ENCODE peak calls at places on chromosomes 5 and 9, in eight cellular contexts. One of them, this sample, is unnamed.

GRCh38 chr9:134698587-134699342 is 57.2 kb downstream of the COL5A1 start:
- DNase-seq in A549: peak
- DNase-seq in vagina: no peak
- DNase-seq in dorsolateral prefrontal cortex: peak
- DNase-seq in CD8-positive, alpha-beta memory T cell: no peak
- DNase-seq in ovary: peak
- DNase-seq in transverse colon: peak
- DNase-seq in Peyer's patch: peak
- DNase-seq in this sample: no peak

GRCh38 chr5:139749242-139749641 is 46.4 kb upstream of the PSD2 start:
- DNase-seq in ovary: no peak
- DNase-seq in transverse colon: no peak
- DNase-seq in dorsolateral prefrontal cortex: no peak
- DNase-seq in vagina: no peak
- DNase-seq in A549: no peak
- DNase-seq in Peyer's patch: no peak
- DNase-seq in CD8-positive, alpha-beta memory T cell: no peak
- DNase-seq in this sample: no peak

GRCh38 chr9:36818242-36818938 is 215.7 kb downstream of the PAX5 start:
- DNase-seq in dorsolateral prefrontal cortex: no peak
- DNase-seq in vagina: no peak
- DNase-seq in A549: no peak
- DNase-seq in ovary: peak
- DNase-seq in transverse colon: no peak
- DNase-seq in CD8-positive, alpha-beta memory T cell: no peak
- DNase-seq in Peyer's patch: no peak
- DNase-seq in this sample: no peak

GRCh38 chr5:54186912-54187445 is 123.4 kb downstream of the ARL15 start:
- DNase-seq in CD8-positive, alpha-beta memory T cell: no peak
- DNase-seq in dorsolateral prefrontal cortex: no peak
- DNase-seq in Peyer's patch: no peak
- DNase-seq in transverse colon: no peak
- DNase-seq in A549: no peak
- DNase-seq in vagina: no peak
- DNase-seq in ovary: no peak
- DNase-seq in this sample: no peak

GRCh38 chr5:151093476-151093889 is 12.6 kb upstream of the TNIP1 start:
- DNase-seq in CD8-positive, alpha-beta memory T cell: no peak
- DNase-seq in transverse colon: no peak
- DNase-seq in A549: no peak
- DNase-seq in dorsolateral prefrontal cortex: no peak
- DNase-seq in Peyer's patch: no peak
- DNase-seq in ovary: no peak
- DNase-seq in vagina: no peak
- DNase-seq in this sample: no peak

GRCh38 chr9:97848237-97848581 is 4.8 kb upstream of the FOXE1 start:
- DNase-seq in dorsolateral prefrontal cortex: no peak
- DNase-seq in transverse colon: no peak
- DNase-seq in Peyer's patch: no peak
- DNase-seq in ovary: no peak
- DNase-seq in vagina: no peak
- DNase-seq in A549: no peak
- DNase-seq in CD8-positive, alpha-beta memory T cell: no peak
- DNase-seq in this sample: no peak

GRCh38 chr5:168601972-168602371 is 22.8 kb upstream of the PANK3 start:
- DNase-seq in vagina: no peak
- DNase-seq in CD8-positive, alpha-beta memory T cell: no peak
- DNase-seq in transverse colon: no peak
- DNase-seq in A549: no peak
- DNase-seq in Peyer's patch: no peak
- DNase-seq in ovary: no peak
- DNase-seq in dorsolateral prefrontal cortex: no peak
- DNase-seq in this sample: no peak

GRCh38 chr9:127112056-127112455 is 10.4 kb downstream of the ANGPTL2 start:
- DNase-seq in ovary: peak
- DNase-seq in dorsolateral prefrontal cortex: no peak
- DNase-seq in CD8-positive, alpha-beta memory T cell: no peak
- DNase-seq in Peyer's patch: no peak
- DNase-seq in transverse colon: no peak
- DNase-seq in A549: no peak
- DNase-seq in vagina: no peak
- DNase-seq in this sample: no peak

GRCh38 chr5:123719004-123719403 is 207.0 kb downstream of the CSNK1G3 start:
- DNase-seq in A549: no peak
- DNase-seq in transverse colon: no peak
- DNase-seq in Peyer's patch: no peak
- DNase-seq in CD8-positive, alpha-beta memory T cell: no peak
- DNase-seq in dorsolateral prefrontal cortex: no peak
- DNase-seq in ovary: no peak
- DNase-seq in vagina: no peak
- DNase-seq in this sample: no peak

GRCh38 chr5:60586307-60586901 is 113.6 kb downstream of the DEPDC1B start:
- DNase-seq in A549: no peak
- DNase-seq in dorsolateral prefrontal cortex: no peak
- DNase-seq in Peyer's patch: no peak
- DNase-seq in CD8-positive, alpha-beta memory T cell: no peak
- DNase-seq in ovary: no peak
- DNase-seq in vagina: no peak
- DNase-seq in transverse colon: no peak
- DNase-seq in this sample: no peak

GRCh38 chr5:168334161-168335094 is 43.0 kb downstream of the WWC1 start:
- DNase-seq in transverse colon: no peak
- DNase-seq in CD8-positive, alpha-beta memory T cell: no peak
- DNase-seq in A549: peak
- DNase-seq in Peyer's patch: no peak
- DNase-seq in vagina: no peak
- DNase-seq in dorsolateral prefrontal cortex: peak
- DNase-seq in ovary: peak
- DNase-seq in this sample: no peak

GRCh38 chr5:155661859-155662258 is 648.3 kb downstream of the KIF4B start:
- DNase-seq in ovary: no peak
- DNase-seq in A549: no peak
- DNase-seq in CD8-positive, alpha-beta memory T cell: no peak
- DNase-seq in dorsolateral prefrontal cortex: no peak
- DNase-seq in transverse colon: no peak
- DNase-seq in Peyer's patch: no peak
- DNase-seq in vagina: no peak
- DNase-seq in this sample: no peak

GRCh38 chr5:72452515-72453259 is 54.5 kb downstream of the ZNF366 start:
- DNase-seq in vagina: peak
- DNase-seq in transverse colon: peak
- DNase-seq in A549: peak
- DNase-seq in CD8-positive, alpha-beta memory T cell: no peak
- DNase-seq in ovary: peak
- DNase-seq in Peyer's patch: no peak
- DNase-seq in dorsolateral prefrontal cortex: no peak
- DNase-seq in this sample: no peak
- H3K27ac ChIP-seq in vagina: peak
- H3K27ac ChIP-seq in transverse colon: peak
- H3K27ac ChIP-seq in A549: peak
- H3K27ac ChIP-seq in CD8-positive, alpha-beta memory T cell: no peak
- H3K27ac ChIP-seq in ovary: peak
- H3K27ac ChIP-seq in Peyer's patch: peak
- H3K27ac ChIP-seq in dorsolateral prefrontal cortex: peak
- H3K27ac ChIP-seq in this sample: no peak

GRCh38 chr5:89060768-89061167 is 177.8 kb upstream of the MEF2C start:
- DNase-seq in Peyer's patch: no peak
- DNase-seq in dorsolateral prefrontal cortex: no peak
- DNase-seq in ovary: no peak
- DNase-seq in CD8-positive, alpha-beta memory T cell: no peak
- DNase-seq in A549: no peak
- DNase-seq in vagina: no peak
- DNase-seq in transverse colon: no peak
- DNase-seq in this sample: no peak
- H3K27ac ChIP-seq in Peyer's patch: no peak
- H3K27ac ChIP-seq in dorsolateral prefrontal cortex: no peak
- H3K27ac ChIP-seq in ovary: no peak
- H3K27ac ChIP-seq in CD8-positive, alpha-beta memory T cell: no peak
- H3K27ac ChIP-seq in A549: no peak
- H3K27ac ChIP-seq in vagina: no peak
- H3K27ac ChIP-seq in transverse colon: no peak
- H3K27ac ChIP-seq in this sample: no peak

DNA sequence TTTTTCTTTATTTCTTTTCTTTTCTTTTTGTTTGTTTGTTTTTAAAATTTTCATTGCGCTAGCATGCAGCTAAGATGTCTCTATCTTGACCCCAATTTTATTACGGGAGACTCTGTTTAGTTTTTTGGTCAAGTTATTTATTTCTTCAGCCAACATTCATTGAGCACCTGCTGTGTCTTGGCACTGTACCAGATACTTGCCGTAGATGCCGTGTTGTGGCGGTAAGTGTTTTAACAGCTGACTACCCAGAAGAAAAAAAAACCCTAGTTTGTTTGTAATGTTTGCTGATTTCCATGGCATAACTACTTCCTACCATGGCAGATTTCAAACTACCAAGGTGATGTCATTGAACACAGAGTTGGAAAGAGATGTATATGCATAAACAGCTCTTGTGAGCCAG is 65.0 kb downstream of the UGCG start:
- DNase-seq in vagina: no peak
- DNase-seq in transverse colon: no peak
- DNase-seq in A549: no peak
- DNase-seq in dorsolateral prefrontal cortex: no peak
- DNase-seq in Peyer's patch: no peak
- DNase-seq in ovary: no peak
- DNase-seq in CD8-positive, alpha-beta memory T cell: no peak
- DNase-seq in this sample: no peak
- H3K27ac ChIP-seq in vagina: no peak
- H3K27ac ChIP-seq in transverse colon: peak
- H3K27ac ChIP-seq in A549: peak
- H3K27ac ChIP-seq in dorsolateral prefrontal cortex: no peak
- H3K27ac ChIP-seq in Peyer's patch: peak
- H3K27ac ChIP-seq in ovary: no peak
- H3K27ac ChIP-seq in CD8-positive, alpha-beta memory T cell: no peak
- H3K27ac ChIP-seq in this sample: no peak

DNA sequence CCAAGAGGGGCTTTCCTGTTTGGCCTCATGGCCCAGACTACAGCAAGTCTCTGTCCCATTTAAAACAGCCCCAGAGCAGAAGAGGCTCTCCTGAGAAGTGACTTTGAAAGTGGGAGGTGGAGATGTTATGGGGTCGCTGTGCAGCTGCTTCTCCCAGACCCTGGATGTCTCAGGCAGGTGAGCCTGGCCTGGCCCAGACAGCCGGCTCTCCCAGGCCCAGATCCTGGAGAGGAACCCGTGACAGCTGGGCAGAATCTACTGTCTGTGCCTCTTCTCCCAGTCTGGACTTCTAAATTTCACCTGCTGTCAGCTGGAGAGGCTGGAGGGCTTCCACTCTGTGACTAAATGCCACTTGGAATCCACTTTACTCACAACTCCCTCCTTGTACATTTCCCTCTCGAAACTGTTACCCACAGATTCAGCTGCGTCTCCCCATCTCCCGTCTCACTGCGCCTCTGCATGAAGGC is 20.5 kb downstream of the FAM78A start:
- DNase-seq in Peyer's patch: no peak
- DNase-seq in A549: no peak
- DNase-seq in ovary: no peak
- DNase-seq in vagina: no peak
- DNase-seq in CD8-positive, alpha-beta memory T cell: no peak
- DNase-seq in dorsolateral prefrontal cortex: peak
- DNase-seq in transverse colon: no peak
- DNase-seq in this sample: no peak
- H3K27ac ChIP-seq in Peyer's patch: peak
- H3K27ac ChIP-seq in A549: no peak
- H3K27ac ChIP-seq in ovary: peak
- H3K27ac ChIP-seq in vagina: peak
- H3K27ac ChIP-seq in CD8-positive, alpha-beta memory T cell: peak
- H3K27ac ChIP-seq in dorsolateral prefrontal cortex: peak
- H3K27ac ChIP-seq in transverse colon: peak
- H3K27ac ChIP-seq in this sample: peak

GRCh38 chr5:72108200-72109050 is 1.1 kb downstream of the MAP1B start:
- DNase-seq in A549: peak
- DNase-seq in Peyer's patch: no peak
- DNase-seq in dorsolateral prefrontal cortex: peak
- DNase-seq in ovary: peak
- DNase-seq in CD8-positive, alpha-beta memory T cell: no peak
- DNase-seq in transverse colon: peak
- DNase-seq in vagina: no peak
- DNase-seq in this sample: peak

GRCh38 chr5:72107874-72108199 is 562 bp downstream of the MAP1B start:
- DNase-seq in ovary: peak
- DNase-seq in CD8-positive, alpha-beta memory T cell: no peak
- DNase-seq in A549: peak
- DNase-seq in transverse colon: no peak
- DNase-seq in dorsolateral prefrontal cortex: no peak
- DNase-seq in vagina: no peak
- DNase-seq in Peyer's patch: no peak
- DNase-seq in this sample: no peak

GRCh38 chr5:72109051-72109411 is 1.8 kb downstream of the MAP1B start:
- DNase-seq in A549: no peak
- DNase-seq in transverse colon: no peak
- DNase-seq in CD8-positive, alpha-beta memory T cell: no peak
- DNase-seq in vagina: no peak
- DNase-seq in ovary: no peak
- DNase-seq in Peyer's patch: no peak
- DNase-seq in dorsolateral prefrontal cortex: no peak
- DNase-seq in this sample: no peak

GRCh38 chr5:72109625-72110024 is 2.4 kb downstream of the MAP1B start:
- DNase-seq in ovary: no peak
- DNase-seq in Peyer's patch: no peak
- DNase-seq in dorsolateral prefrontal cortex: peak
- DNase-seq in CD8-positive, alpha-beta memory T cell: no peak
- DNase-seq in vagina: no peak
- DNase-seq in transverse colon: no peak
- DNase-seq in A549: peak
- DNase-seq in this sample: no peak

GRCh38 chr5:72110401-72111013 is 3.2 kb downstream of the MAP1B start:
- DNase-seq in A549: no peak
- DNase-seq in Peyer's patch: no peak
- DNase-seq in transverse colon: no peak
- DNase-seq in vagina: no peak
- DNase-seq in dorsolateral prefrontal cortex: peak
- DNase-seq in CD8-positive, alpha-beta memory T cell: no peak
- DNase-seq in ovary: no peak
- DNase-seq in this sample: no peak
- H3K27ac ChIP-seq in A549: no peak
- H3K27ac ChIP-seq in Peyer's patch: no peak
- H3K27ac ChIP-seq in transverse colon: no peak
- H3K27ac ChIP-seq in vagina: no peak
- H3K27ac ChIP-seq in dorsolateral prefrontal cortex: peak
- H3K27ac ChIP-seq in CD8-positive, alpha-beta memory T cell: no peak
- H3K27ac ChIP-seq in ovary: no peak
- H3K27ac ChIP-seq in this sample: peak

DNA sequence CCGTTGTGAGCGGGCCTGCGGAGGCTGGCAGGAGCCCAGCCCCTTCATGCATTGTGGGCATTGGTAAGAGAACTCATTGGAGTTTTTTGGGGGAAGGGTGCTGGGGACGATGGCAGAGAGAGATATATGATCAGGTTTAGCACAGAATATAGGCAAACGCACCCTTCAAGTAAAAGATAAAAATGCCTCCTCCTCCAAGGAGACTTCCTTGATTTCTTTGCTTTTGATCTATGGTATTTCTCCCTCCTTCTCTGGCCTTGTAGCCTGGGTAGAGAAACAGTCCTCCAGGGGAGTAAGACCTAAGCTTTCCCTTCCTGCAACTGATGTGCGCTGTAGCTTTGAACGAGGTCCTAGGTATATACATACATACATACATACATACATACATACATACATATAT is 960 bp upstream of the PPARGC1B start:
- DNase-seq in ovary: no peak
- DNase-seq in vagina: no peak
- DNase-seq in transverse colon: no peak
- DNase-seq in dorsolateral prefrontal cortex: no peak
- DNase-seq in CD8-positive, alpha-beta memory T cell: no peak
- DNase-seq in A549: no peak
- DNase-seq in Peyer's patch: no peak
- DNase-seq in this sample: no peak
- H3K27ac ChIP-seq in ovary: no peak
- H3K27ac ChIP-seq in vagina: no peak
- H3K27ac ChIP-seq in transverse colon: peak
- H3K27ac ChIP-seq in dorsolateral prefrontal cortex: no peak
- H3K27ac ChIP-seq in CD8-positive, alpha-beta memory T cell: no peak
- H3K27ac ChIP-seq in A549: no peak
- H3K27ac ChIP-seq in Peyer's patch: peak
- H3K27ac ChIP-seq in this sample: no peak